ENCODE peak calls at places on chromosomes 11 and 22, in five cellular contexts. T is GM23248; W is NCI-H69; F is CD8-positive, alpha-beta memory T cell; G is NAMALWA. L is an unnamed sample.

GRCh38 chr11:57971272-57972012 is 52.2 kb upstream of the OR9Q1 start:
- DNase-seq in T (no peak), W (no peak), F (no peak), G (no peak), L (no peak)

GRCh38 chr22:41000941-41001721 is 50.0 kb downstream of the RBX1 start:
- DNase-seq in T (no peak), W (no peak), F (no peak), G (no peak), L (no peak)

GRCh38 chr11:1863352-1864215 is 10.7 kb downstream of the LSP1 start:
- DNase-seq in T (peak), W (peak), F (no peak), G (no peak), L (peak)

GRCh38 chr11:27421819-27422494 is 50.6 kb downstream of the LGR4 start:
- DNase-seq in T (peak), W (peak), F (no peak), G (no peak), L (no peak)

GRCh38 chr11:29783506-29783905 is 233.3 kb downstream of the KCNA4 start:
- DNase-seq in T (no peak), W (no peak), F (no peak), G (no peak), L (no peak)

GRCh38 chr22:31603574-31603973 is 58.4 kb downstream of the PISD start:
- DNase-seq in T (no peak), W (no peak), F (no peak), G (no peak), L (no peak)

GRCh38 chr11:65651589-65652510 is 10.9 kb downstream of the RELA start:
- DNase-seq in T (peak), W (peak), F (no peak), G (no peak), L (peak)

GRCh38 chr11:6498544-6498943 is 1.5 kb downstream of the DNHD1 start:
- DNase-seq in T (no peak), W (no peak), F (no peak), G (no peak), L (no peak)

GRCh38 chr11:116960916-116961315 is 123.5 kb upstream of the APOA1 start:
- DNase-seq in T (peak), W (peak), F (no peak), G (no peak), L (peak)

GRCh38 chr11:93668171-93668570 is 6.7 kb downstream of the CEP295 start:
- DNase-seq in T (no peak), W (no peak), F (no peak), G (no peak), L (peak)

GRCh38 chr11:81869337-81870065 is 864.2 kb downstream of the FAM181B start:
- DNase-seq in T (no peak), W (peak), F (peak), G (peak), L (peak)

GRCh38 chr11:128689946-128690745 is 3.7 kb upstream of the FLI1 start:
- DNase-seq in T (peak), W (peak), F (no peak), G (no peak), L (peak)

GRCh38 chr11:46408407-46408986 is 16.9 kb upstream of the CHRM4 start:
- DNase-seq in T (no peak), W (no peak), F (no peak), G (no peak), L (no peak)

L was measured in M059J.